ENCODE peak calls at places on chromosomes 4 and X, in eight cellular contexts. C is HepG2, G is stomach, Z is suprapubic skin, R is tibial nerve, E is esophagus muscularis mucosa, M is K562, H is transverse colon. U is an unnamed sample.

GRCh38 chrX:12379666-12380065 is 241.4 kb downstream of the FRMPD4 start:
- DNase-seq in E (no peak), H (no peak), G (no peak), Z (no peak), C (no peak), M (no peak), R (no peak), U (no peak)

GRCh38 chr4:101528526-101528925 is 181.2 kb upstream of the PPP3CA start:
- DNase-seq in H (no peak), C (peak; percentile 9), G (no peak), R (no peak), M (no peak), E (no peak), Z (no peak), U (no peak)

GRCh38 chr4:37054670-37055069 is 189.9 kb upstream of the NWD2 start:
- DNase-seq in M (no peak), E (no peak), G (no peak), Z (no peak), H (no peak), C (no peak), R (no peak), U (no peak)

GRCh38 chr4:123443401-123444297 is 47.1 kb downstream of the SPRY1 start:
- DNase-seq in Z (no peak), C (no peak), M (no peak), R (no peak), H (peak; percentile 19), E (no peak), G (no peak), U (no peak)

GRCh38 chr4:99927566-99927965 is 18.9 kb downstream of the DNAJB14 start:
- DNase-seq in Z (no peak), R (no peak), H (no peak), C (no peak), E (no peak), G (no peak), M (no peak), U (no peak)

GRCh38 chr4:82814034-82814433 is 15.4 kb upstream of the SCD5 start:
- DNase-seq in G (no peak), E (no peak), Z (no peak), H (no peak), R (no peak), M (no peak), C (no peak), U (no peak)

GRCh38 chr4:95510145-95510544 is 38.6 kb downstream of the UNC5C start:
- DNase-seq in M (peak; percentile 17), Z (no peak), H (no peak), G (no peak), E (no peak), R (no peak), C (peak; percentile 2), U (peak; percentile 17)

GRCh38 chr4:40446785-40447184 is 111.7 kb downstream of the CHRNA9 start:
- DNase-seq in G (no peak), E (no peak), H (no peak), C (no peak), Z (no peak), M (no peak), R (no peak), U (no peak)

GRCh38 chrX:150752124-150752523 is 58.9 kb downstream of the MTMR1 start:
- DNase-seq in C (no peak), Z (no peak), R (no peak), M (no peak), H (no peak), G (no peak), E (no peak), U (no peak)

GRCh38 chrX:40945366-40945713 is 139.9 kb upstream of the USP9X start:
- DNase-seq in G (no peak), C (no peak), Z (no peak), R (no peak), E (no peak), H (peak; percentile 26), M (no peak), U (peak; percentile 77)

GRCh38 chrX:13790206-13791131 is 26.4 kb downstream of the GPM6B start:
- DNase-seq in G (no peak), Z (no peak), H (no peak), C (no peak), R (no peak), E (no peak), M (no peak), U (no peak)

GRCh38 chrX:115948018-115948923 is 222.3 kb upstream of the AGTR2 start:
- DNase-seq in R (no peak), Z (no peak), E (no peak), H (peak; percentile 34), M (no peak), C (peak; percentile 47), G (no peak), U (no peak)

GRCh38 chr4:151417164-151417571 is 8.2 kb downstream of the FHIP1A start:
- DNase-seq in E (no peak), H (no peak), R (no peak), C (peak; percentile 46), M (no peak), G (no peak), Z (no peak), U (no peak)

GRCh38 chr4:174592985-174593335 is 70.7 kb upstream of the HPGD start:
- DNase-seq in C (no peak), M (no peak), H (no peak), Z (no peak), E (no peak), R (no peak), G (no peak), U (peak; percentile 14)

GRCh38 chr4:155809835-155810234 is 51.0 kb downstream of the GUCY1B1 start:
- DNase-seq in H (no peak), M (peak; percentile 10), Z (no peak), E (no peak), C (peak; percentile 64), G (no peak), R (no peak), U (peak; percentile 88)

GRCh38 chr4:7041851-7042696 is 1.1 kb upstream of the TADA2B start:
- DNase-seq in C (no peak), H (peak; percentile 58), Z (peak; percentile 87), R (peak; percentile 21), G (peak; percentile 61), M (peak; percentile 63), E (no peak), U (no peak)

GRCh38 chr4:90187148-90187884 is 60.1 kb downstream of the CCSER1 start:
- DNase-seq in M (no peak), G (no peak), C (no peak), Z (no peak), R (no peak), E (no peak), H (no peak), U (no peak)

GRCh38 chr4:30765022-30765421 is 44.9 kb downstream of the PCDH7 start:
- DNase-seq in M (no peak), G (no peak), H (no peak), E (no peak), Z (no peak), R (no peak), C (no peak), U (no peak)

GRCh38 chr4:30760560-30760959 is 40.4 kb downstream of the PCDH7 start:
- DNase-seq in E (no peak), H (no peak), Z (no peak), M (no peak), R (no peak), C (no peak), G (no peak), U (no peak)

GRCh38 chr4:30768278-30768677 is 48.1 kb downstream of the PCDH7 start:
- DNase-seq in R (no peak), E (no peak), Z (no peak), M (no peak), G (no peak), H (no peak), C (no peak), U (no peak)

GRCh38 chr4:30767147-30767546 is 47.0 kb downstream of the PCDH7 start:
- DNase-seq in E (no peak), Z (no peak), H (no peak), G (no peak), M (no peak), R (no peak), C (no peak), U (no peak)

DNA sequence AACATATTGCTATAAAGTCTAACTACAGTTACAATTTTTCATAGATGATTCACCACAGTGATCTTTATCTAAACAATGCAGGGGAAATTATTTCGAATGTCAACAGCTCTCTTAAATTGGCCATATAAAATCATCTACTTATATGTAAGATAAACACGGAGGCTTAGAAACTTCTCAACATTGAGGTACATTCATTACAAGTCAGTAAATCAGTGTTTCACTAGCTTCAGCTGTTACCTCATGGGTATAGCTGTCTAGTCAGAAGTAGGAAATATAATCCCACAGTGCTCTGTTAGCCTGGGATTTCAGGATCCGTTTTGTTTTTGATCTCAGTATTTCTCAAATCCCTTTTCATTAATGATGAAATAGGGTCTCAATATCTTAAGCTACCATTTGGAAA is 43.2 kb downstream of the PCDH7 start:
- DNase-seq in H (no peak), M (no peak), E (no peak), R (no peak), C (no peak), Z (no peak), G (no peak), U (no peak)
- TF ChIP-seq EP300 in H (no peak), M (no peak), E (no peak), R (no peak), C (no peak), Z (no peak), G (no peak), U (no peak)

DNA sequence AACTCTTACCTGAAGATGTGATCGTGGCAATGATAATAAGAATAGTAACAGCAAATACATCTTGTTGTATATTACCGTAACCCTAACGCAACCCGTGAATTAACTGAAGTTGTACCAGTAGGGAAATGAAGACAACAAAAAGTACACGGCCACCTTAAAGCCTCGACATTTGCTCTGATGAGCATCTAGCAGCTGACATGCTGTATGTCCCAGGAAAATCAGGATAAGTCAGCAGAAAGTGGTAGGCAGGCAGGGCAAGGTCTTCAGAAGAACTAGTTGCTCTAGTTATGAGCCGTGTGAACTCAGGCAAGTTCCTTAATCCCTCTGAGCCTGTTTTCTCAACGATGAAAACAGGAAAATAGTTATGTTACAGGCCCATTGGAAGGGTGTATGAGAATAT is 7.7 kb upstream of the ASB5 start:
- DNase-seq in E (peak; percentile 57), M (no peak), G (no peak), R (no peak), Z (no peak), H (no peak), C (no peak), U (no peak)
- TF ChIP-seq EP300 in E (no peak), M (no peak), G (no peak), R (no peak), Z (no peak), H (no peak), C (no peak), U (no peak)

DNA sequence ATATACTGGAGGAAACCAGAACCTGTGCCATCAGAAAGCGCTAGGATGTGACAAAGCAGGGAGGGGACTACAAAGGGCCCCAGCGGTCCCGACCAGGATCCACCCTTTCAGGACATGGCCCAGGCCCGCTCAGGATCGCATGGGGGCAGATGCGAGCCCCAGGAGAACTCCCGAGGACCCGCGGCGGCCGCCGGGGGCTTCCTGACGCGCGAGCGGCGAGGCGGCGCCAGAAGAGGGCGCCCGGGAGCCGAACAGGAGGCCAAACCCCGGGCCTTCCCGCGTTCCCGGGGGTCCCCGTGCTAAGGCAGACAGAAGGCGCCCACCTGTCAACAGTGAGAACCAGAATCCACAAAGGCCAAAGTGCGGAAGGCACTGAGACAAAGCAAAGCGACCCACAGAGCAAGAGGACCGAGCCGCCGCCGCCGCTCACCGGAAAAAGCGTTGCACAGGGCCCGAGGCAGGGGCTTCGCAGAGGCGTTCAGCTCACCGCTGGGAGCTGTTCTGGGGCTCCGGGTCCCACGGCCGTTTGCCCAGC is 7.3 kb upstream of the OPN1LW start:
- DNase-seq in Z (peak; percentile 79), M (peak; percentile 82), G (peak; percentile 69), C (peak; percentile 45), E (no peak), R (peak; percentile 15), H (peak; percentile 74), U (peak; percentile 62)
- TF ChIP-seq EP300 in Z (no peak), M (no peak), G (no peak), C (no peak), E (no peak), R (no peak), H (no peak), U (no peak)

GRCh38 chrX:18920079-18920478 is 63.8 kb downstream of the PHKA2 start:
- DNase-seq in Z (no peak), C (no peak), G (no peak), R (no peak), E (no peak), M (no peak), H (no peak), U (no peak)
- TF ChIP-seq EP300 in Z (no peak), C (no peak), G (no peak), R (no peak), E (no peak), M (no peak), H (no peak), U (no peak)

U was measured in A549.